ENCODE peak calls at places on chromosomes 1 and 21, in four cellular contexts. B, U, D and W are unnamed samples.

GRCh38 chr1:210231846-210232523 is 611 bp upstream of the SERTAD4 start:
- DNase-seq in B (peak; percentile 28), U (peak; percentile 67), D (no peak), W (peak; percentile 43)

GRCh38 chr1:167661527-167662436 is 31.8 kb downstream of the RCSD1 start:
- DNase-seq in B (peak; percentile 95), U (no peak), D (no peak), W (peak; percentile 94)

GRCh38 chr1:112544753-112545152 is 36.0 kb downstream of the WNT2B start:
- DNase-seq in B (peak; percentile 63), U (no peak), D (peak; percentile 2), W (peak; percentile 80)

GRCh38 chr1:63143482-63143881 is 178.9 kb upstream of the FOXD3 start:
- DNase-seq in B (no peak), U (no peak), D (no peak), W (no peak)

GRCh38 chr1:245197911-245198379 is 43.2 kb downstream of the KIF26B start:
- DNase-seq in B (no peak), U (peak; percentile 36), D (peak; percentile 9), W (peak; percentile 45)

GRCh38 chr1:84892657-84893618 is at the start of gene LPAR3:
- DNase-seq in B (peak; percentile 86), U (peak; percentile 87), D (no peak), W (peak; percentile 58)

GRCh38 chr1:225825078-225825477 is 15.2 kb downstream of the EPHX1 start:
- DNase-seq in B (no peak), U (no peak), D (no peak), W (no peak)

GRCh38 chr21:37040212-37040611 is 32.7 kb downstream of the PIGP start:
- DNase-seq in B (no peak), U (no peak), D (no peak), W (no peak)

GRCh38 chr1:75471245-75471644 is 139.7 kb downstream of the SLC44A5 start:
- DNase-seq in B (no peak), U (no peak), D (no peak), W (no peak)

GRCh38 chr1:109794319-109795132 is 30.8 kb upstream of the EPS8L3 start:
- DNase-seq in B (peak; percentile 21), U (no peak), D (peak; percentile 67), W (no peak)

GRCh38 chr1:93680121-93681094 is 1.2 kb downstream of the BCAR3 start:
- DNase-seq in B (peak; percentile 92), U (peak; percentile 89), D (peak; percentile 85), W (peak; percentile 92)

GRCh38 chr1:69485616-69486015 is 82.1 kb upstream of the LRRC7 start:
- DNase-seq in B (no peak), U (no peak), D (no peak), W (no peak)

GRCh38 chr1:93029317-93029716 is 49.8 kb upstream of the MTF2 start:
- DNase-seq in B (no peak), U (peak; percentile 75), D (no peak), W (no peak)

GRCh38 chr1:102105931-102106550 is 109.3 kb upstream of the OLFM3 start:
- DNase-seq in B (no peak), U (no peak), D (no peak), W (no peak)

GRCh38 chr1:241356187-241356518 is 852 bp downstream of the RGS7 start:
- DNase-seq in B (no peak), U (peak; percentile 64), D (no peak), W (no peak)

GRCh38 chr1:151720190-151720953 is 950 bp upstream of the RIIAD1 start:
- DNase-seq in B (no peak), U (peak; percentile 76), D (no peak), W (no peak)

GRCh38 chr1:157045251-157046218 is at the start of gene ARHGEF11:
- DNase-seq in B (peak; percentile 92), U (peak; percentile 94), D (peak; percentile 90), W (peak; percentile 92)

GRCh38 chr1:22026924-22027289 is 25.4 kb downstream of the CELA3A start:
- DNase-seq in B (no peak), U (no peak), D (no peak), W (no peak)

GRCh38 chr1:47866631-47867446 is 130.3 kb downstream of the TRABD2B start:
- DNase-seq in B (no peak), U (peak; percentile 77), D (no peak), W (no peak)

GRCh38 chr1:110777228-110777627 is 95.7 kb upstream of the CD53 start:
- DNase-seq in B (no peak), U (no peak), D (no peak), W (no peak)

GRCh38 chr1:89273324-89273778 is 691 bp upstream of the GBP5 start:
- DNase-seq in B (no peak), U (no peak), D (no peak), W (no peak)

GRCh38 chr1:103106426-103107321 is 1.6 kb downstream of the COL11A1 start:
- DNase-seq in B (peak; percentile 74), U (peak; percentile 71), D (peak; percentile 60), W (peak; percentile 86)

GRCh38 chr1:111618953-111619634 is 495 bp upstream of the RAP1A start:
- DNase-seq in B (no peak), U (no peak), D (no peak), W (no peak)

GRCh38 chr21:46099476-46099875 is 1.6 kb downstream of the COL6A2 start:
- DNase-seq in B (peak; percentile 54), U (no peak), D (no peak), W (peak; percentile 62)

GRCh38 chr1:78153092-78153736 is 107.4 kb downstream of the GIPC2 start:
- DNase-seq in B (no peak), U (no peak), D (no peak), W (no peak)

GRCh38 chr21:15121655-15122120 is 56.9 kb upstream of the NRIP1 start:
- DNase-seq in B (peak; percentile 16), U (no peak), D (peak; percentile 5), W (no peak)

GRCh38 chr1:156852414-156852874 is 6.5 kb downstream of the INSRR start:
- DNase-seq in B (no peak), U (peak; percentile 94), D (peak; percentile 76), W (peak; percentile 25)

GRCh38 chr1:202815120-202815519 is 4.4 kb downstream of the PCAT6 start:
- DNase-seq in B (no peak), U (peak; percentile 30), D (no peak), W (no peak)

GRCh38 chr1:8388732-8389562 is 71.0 kb downstream of the SLC45A1 start:
- DNase-seq in B (no peak), U (no peak), D (no peak), W (no peak)

GRCh38 chr1:183498342-183498991 is 26.2 kb downstream of the SMG7 start:
- DNase-seq in B (no peak), U (no peak), D (no peak), W (no peak)